ENCODE peak calls at places on chromosomes 16 and 17, in eight cellular contexts. Z, G, V, R, E, K, P and N are unnamed samples.

GRCh38 chr16:85126731-85127662 is 14.7 kb upstream of the CIBAR2 start:
- DNase-seq in Z (no peak), G (peak), V (no peak), R (no peak), E (no peak), K (peak), P (peak), N (peak)

GRCh38 chr17:27367121-27367981 is 73.4 kb downstream of the WSB1 start:
- DNase-seq in Z (no peak), G (no peak), V (no peak), R (no peak), E (no peak), K (no peak), P (no peak), N (no peak)

GRCh38 chr16:59210955-59211541 is 476.9 kb upstream of the GOT2 start:
- DNase-seq in Z (peak), G (peak), V (no peak), R (no peak), E (peak), K (no peak), P (peak), N (no peak)

GRCh38 chr17:80118601-80119270 is 17.4 kb downstream of the GAA start:
- DNase-seq in Z (no peak), G (no peak), V (no peak), R (no peak), E (no peak), K (no peak), P (no peak), N (no peak)

GRCh38 chr17:36498155-36498554 is 11.7 kb downstream of the ZNHIT3 start:
- DNase-seq in Z (no peak), G (no peak), V (no peak), R (no peak), E (no peak), K (no peak), P (no peak), N (no peak)

GRCh38 chr16:73231969-73232554 is 184.1 kb upstream of the ZFHX3 start:
- DNase-seq in Z (no peak), G (no peak), V (no peak), R (no peak), E (no peak), K (no peak), P (no peak), N (no peak)

GRCh38 chr17:5097101-5097834 is 14.4 kb downstream of the ZNF232 start:
- DNase-seq in Z (peak), G (peak), V (peak), R (peak), E (peak), K (no peak), P (no peak), N (no peak)

GRCh38 chr16:48961546-48961945 is 320.1 kb downstream of the CBLN1 start:
- DNase-seq in Z (no peak), G (no peak), V (no peak), R (no peak), E (no peak), K (peak), P (no peak), N (no peak)

GRCh38 chr16:3727806-3728381 is 10.6 kb upstream of the TRAP1 start:
- DNase-seq in Z (no peak), G (no peak), V (no peak), R (no peak), E (no peak), K (no peak), P (no peak), N (no peak)

GRCh38 chr16:86568677-86569623 is 2.3 kb downstream of the FOXC2 start:
- DNase-seq in Z (no peak), G (no peak), V (no peak), R (no peak), E (no peak), K (no peak), P (no peak), N (no peak)

GRCh38 chr17:57401556-57402488 is 145.5 kb downstream of the MSI2 start:
- DNase-seq in Z (no peak), G (peak), V (no peak), R (no peak), E (no peak), K (no peak), P (no peak), N (no peak)

GRCh38 chr16:84543931-84544776 is 39.7 kb upstream of the MEAK7 start:
- DNase-seq in Z (no peak), G (no peak), V (no peak), R (no peak), E (no peak), K (no peak), P (no peak), N (no peak)

GRCh38 chr16:31131841-31132271 is 3.7 kb downstream of the PRSS8 start:
- DNase-seq in Z (no peak), G (no peak), V (no peak), R (no peak), E (no peak), K (no peak), P (no peak), N (no peak)

GRCh38 chr16:29029168-29029994 is 44.5 kb downstream of the LAT start:
- DNase-seq in Z (no peak), G (peak), V (no peak), R (no peak), E (peak), K (peak), P (peak), N (peak)

GRCh38 chr16:8673611-8674412 is 605 bp upstream of the ABAT start:
- DNase-seq in Z (no peak), G (peak), V (no peak), R (no peak), E (no peak), K (no peak), P (no peak), N (no peak)

GRCh38 chr17:58084317-58084981 is 1.2 kb downstream of the DYNLL2 start:
- DNase-seq in Z (no peak), G (peak), V (no peak), R (no peak), E (no peak), K (peak), P (peak), N (no peak)

DNA sequence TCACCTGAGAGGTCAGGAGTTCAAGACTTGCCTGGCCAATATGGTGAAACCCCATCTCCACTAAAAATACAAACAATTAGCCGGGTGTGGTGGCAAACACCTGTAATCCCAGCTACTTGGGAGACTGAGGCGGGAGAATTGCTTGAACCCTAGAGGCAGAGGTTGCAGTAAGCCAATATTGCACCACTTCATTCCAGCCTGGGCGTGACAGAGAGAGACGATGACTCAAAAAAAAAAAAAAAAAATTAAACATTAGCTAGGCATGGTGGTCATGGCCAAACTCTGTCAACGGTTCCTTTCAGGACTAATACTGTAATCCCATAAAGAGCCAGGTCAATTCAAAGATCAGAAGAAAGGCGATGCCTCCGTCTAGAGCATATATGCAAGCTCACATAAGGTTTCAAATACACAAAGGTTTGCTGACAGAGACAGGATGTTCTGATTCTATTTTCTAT is 2.4 kb downstream of the RNF157 start:
- DNase-seq in Z (no peak), G (no peak), V (no peak), R (no peak), E (no peak), K (no peak), P (no peak), N (no peak)
- TF ChIP-seq CTCF in Z (no peak), G (no peak), V (no peak), R (no peak), E (no peak), K (no peak), P (no peak), N (no peak)

DNA sequence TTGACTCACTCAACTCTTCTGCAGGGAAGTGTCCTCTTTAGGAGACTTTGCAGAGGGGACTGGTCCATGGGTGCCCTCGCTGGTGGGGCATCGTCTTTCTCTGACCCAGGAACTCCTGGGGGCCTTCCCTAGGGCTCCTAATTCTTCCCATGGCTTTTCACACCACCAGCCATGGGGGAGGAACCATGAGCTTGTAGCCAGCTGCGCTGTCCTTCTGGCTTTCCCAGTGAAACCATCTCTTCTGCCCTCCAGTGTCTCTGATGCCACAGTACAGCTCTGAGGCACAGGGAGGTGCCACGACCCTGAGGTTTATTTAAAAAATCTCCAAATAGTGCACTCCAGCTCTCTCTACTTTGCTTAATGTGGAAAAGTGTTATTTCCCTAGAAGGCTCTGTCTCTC is 78.6 kb downstream of the SDR42E1 start:
- DNase-seq in Z (no peak), G (no peak), V (no peak), R (no peak), E (no peak), K (no peak), P (no peak), N (no peak)
- TF ChIP-seq CTCF in Z (no peak), G (no peak), V (no peak), R (no peak), E (peak), K (no peak), P (no peak), N (no peak)

GRCh38 chr17:41338961-41339485 is 11.6 kb downstream of the KRT33A start:
- DNase-seq in Z (no peak), G (no peak), V (no peak), R (no peak), E (no peak), K (peak), P (peak), N (peak)

GRCh38 chr17:41340934-41341861 is 9.4 kb downstream of the KRT33A start:
- DNase-seq in Z (no peak), G (no peak), V (no peak), R (no peak), E (no peak), K (no peak), P (no peak), N (no peak)

GRCh38 chr17:41343031-41343430 is 7.6 kb downstream of the KRT33A start:
- DNase-seq in Z (no peak), G (no peak), V (no peak), R (no peak), E (no peak), K (no peak), P (no peak), N (no peak)

GRCh38 chr17:41339571-41340169 is 11.0 kb downstream of the KRT33A start:
- DNase-seq in Z (no peak), G (no peak), V (no peak), R (no peak), E (no peak), K (no peak), P (no peak), N (no peak)

DNA sequence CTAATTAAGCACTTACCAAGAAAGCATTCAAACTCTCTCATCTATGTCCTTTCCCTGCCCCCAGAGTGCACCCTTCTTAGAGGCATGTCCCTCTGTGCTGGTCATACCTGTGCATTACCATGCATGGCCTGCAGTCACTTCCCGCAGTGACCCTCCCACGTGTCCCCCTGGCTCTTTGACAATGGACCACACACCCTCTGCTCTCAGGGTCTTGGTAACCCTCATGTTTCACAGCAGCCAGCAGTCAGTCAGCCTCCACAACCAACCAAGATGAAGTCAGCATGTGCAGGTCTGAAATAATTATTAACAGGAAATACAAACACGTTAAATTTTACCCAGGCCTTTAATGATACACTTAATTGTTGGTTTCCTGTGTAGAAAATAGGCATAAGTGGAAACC is 10.1 kb downstream of the KRT33A start:
- DNase-seq in Z (no peak), G (no peak), V (no peak), R (no peak), E (no peak), K (no peak), P (no peak), N (no peak)
- TF ChIP-seq CTCF in Z (no peak), G (no peak), V (no peak), R (no peak), E (no peak), K (no peak), P (no peak), N (no peak)

DNA sequence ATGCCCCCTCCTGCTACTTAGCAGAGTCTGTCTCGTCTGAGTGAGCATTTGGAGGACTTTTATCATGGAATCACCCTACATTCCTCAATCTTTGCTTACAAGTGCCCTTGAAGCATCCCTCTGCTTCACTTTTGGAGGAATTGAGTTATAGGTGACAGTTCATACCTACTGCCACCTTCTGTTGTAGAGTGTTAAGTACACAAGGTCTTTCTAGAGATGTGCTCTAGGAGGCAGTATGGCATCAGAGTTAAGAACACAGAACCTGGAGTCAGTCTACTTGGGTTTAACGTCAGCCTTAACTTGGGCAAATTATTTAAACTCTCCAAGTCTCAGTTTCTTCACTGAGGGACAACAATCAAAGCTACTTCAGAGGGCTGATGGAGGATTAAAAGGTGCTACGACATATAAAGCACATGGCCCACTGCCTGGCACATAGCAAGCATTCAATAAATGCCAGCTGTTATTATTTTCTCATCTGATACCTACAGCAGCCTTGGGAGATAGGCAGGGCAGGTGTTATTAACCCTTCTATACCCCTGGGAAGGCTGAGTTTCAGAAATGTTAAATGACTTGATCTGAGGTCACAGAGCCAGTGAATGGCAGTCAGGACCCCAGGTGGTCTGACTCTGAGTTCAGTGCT is 62.2 kb downstream of the UTP18 start:
- DNase-seq in Z (no peak), G (peak), V (no peak), R (no peak), E (no peak), K (no peak), P (peak), N (no peak)
- TF ChIP-seq CTCF in Z (peak), G (peak), V (peak), R (no peak), E (peak), K (no peak), P (peak), N (peak)

GRCh38 chr17:29933379-29933778 is 3.4 kb upstream of the SSH2 start:
- DNase-seq in Z (no peak), G (peak), V (no peak), R (no peak), E (no peak), K (no peak), P (peak), N (no peak)
- TF ChIP-seq CTCF in Z (no peak), G (peak), V (peak), R (no peak), E (peak), K (peak), P (peak), N (peak)